ENCODE peak calls at places on chromosomes 6 and 20, in nine cellular contexts. Y, L, G, Z, I, R, K, B and E are unnamed samples.

GRCh38 chr20:64189530-64189966 is 25.3 kb downstream of the MYT1 start:
- DNase-seq in K (no peak), Y (no peak), L (no peak), R (no peak), G (no peak), Z (no peak), B (no peak), I (no peak), E (no peak)

GRCh38 chr6:7124114-7124513 is 16.4 kb downstream of the RREB1 start:
- DNase-seq in Z (no peak), R (no peak), B (no peak), G (no peak), I (no peak), Y (no peak), L (no peak), K (no peak), E (no peak)

GRCh38 chr6:74731921-74732320 is 473.9 kb downstream of the COL12A1 start:
- DNase-seq in R (no peak), B (no peak), K (no peak), G (no peak), Y (no peak), I (no peak), L (no peak), Z (no peak), E (no peak)

GRCh38 chr20:56778765-56779195 is 149.7 kb downstream of the TFAP2C start:
- DNase-seq in B (no peak), Z (no peak), R (peak), K (no peak), I (no peak), Y (no peak), L (no peak), G (no peak), E (peak)

GRCh38 chr6:32198866-32199265 is 6.4 kb upstream of the GPSM3 start:
- DNase-seq in R (no peak), G (no peak), L (no peak), K (no peak), I (no peak), Y (no peak), Z (no peak), B (no peak), E (no peak)

GRCh38 chr6:136092897-136093296 is 157.2 kb downstream of the MTFR2 start:
- DNase-seq in B (no peak), Y (no peak), Z (no peak), K (no peak), L (no peak), R (no peak), G (no peak), I (no peak), E (no peak)

GRCh38 chr6:16148498-16148897 is 19.6 kb downstream of the MYLIP start:
- DNase-seq in Z (no peak), G (no peak), L (no peak), K (no peak), B (no peak), I (no peak), Y (no peak), R (no peak), E (no peak)

GRCh38 chr20:48621256-48622078 is 206.3 kb downstream of the PREX1 start:
- DNase-seq in B (peak), Y (peak), L (no peak), Z (no peak), G (peak), R (no peak), K (no peak), I (peak), E (no peak)

GRCh38 chr20:6575912-6576391 is 191.5 kb upstream of the BMP2 start:
- DNase-seq in G (no peak), R (no peak), L (no peak), I (no peak), Z (no peak), B (no peak), K (no peak), Y (no peak), E (no peak)

GRCh38 chr6:44053760-44054556 is 73.3 kb downstream of the MRPL14 start:
- DNase-seq in Y (no peak), G (no peak), L (no peak), K (no peak), B (no peak), Z (no peak), R (no peak), I (peak), E (peak)

GRCh38 chr6:14763139-14763538 is 482.7 kb upstream of the JARID2 start:
- DNase-seq in R (no peak), B (no peak), G (peak), L (no peak), Y (no peak), K (no peak), I (no peak), Z (no peak), E (peak)

GRCh38 chr6:107488875-107489635 is 862 bp upstream of the SOBP start:
- DNase-seq in Y (peak), G (peak), B (peak), R (peak), I (peak), K (peak), L (peak), Z (no peak), E (no peak)

GRCh38 chr20:8394308-8394945 is 262.4 kb downstream of the PLCB1 start:
- DNase-seq in K (no peak), B (no peak), L (peak), I (no peak), Z (no peak), R (no peak), G (no peak), Y (peak), E (peak)

GRCh38 chr6:168061269-168062210 is 17.5 kb downstream of the FRMD1 start:
- DNase-seq in B (no peak), G (no peak), K (no peak), Y (no peak), Z (no peak), I (no peak), R (no peak), L (no peak), E (no peak)

GRCh38 chr6:24720131-24720603 is 1.2 kb upstream of the C6orf62 start:
- DNase-seq in Z (peak), Y (peak), I (peak), B (peak), R (no peak), G (peak), L (peak), K (peak), E (peak)

GRCh38 chr6:45892696-45893095 is 123.0 kb downstream of the CLIC5 start:
- DNase-seq in Z (no peak), K (no peak), R (no peak), G (no peak), Y (no peak), L (no peak), B (no peak), I (no peak), E (no peak)

GRCh38 chr6:337782-338464 is 45.6 kb downstream of the DUSP22 start:
- DNase-seq in Y (peak), I (no peak), B (peak), Z (no peak), K (no peak), G (no peak), R (no peak), L (no peak), E (peak)

GRCh38 chr6:170371588-170371987 is 65.0 kb downstream of the FAM120B start:
- DNase-seq in B (no peak), I (no peak), Y (no peak), K (no peak), G (no peak), R (no peak), L (no peak), Z (no peak), E (no peak)

GRCh38 chr6:99073223-99073622 is 125.5 kb upstream of the FBXL4 start:
- DNase-seq in B (no peak), I (no peak), K (no peak), L (no peak), R (no peak), Y (no peak), Z (no peak), G (no peak), E (no peak)

GRCh38 chr6:83509416-83509815 is 2.9 kb upstream of the PRSS35 start:
- DNase-seq in I (no peak), Y (no peak), K (no peak), R (no peak), Z (no peak), L (no peak), G (no peak), B (no peak), E (no peak)

GRCh38 chr20:9829835-9830234 is 9.0 kb downstream of the PAK5 start:
- DNase-seq in B (no peak), I (no peak), Z (no peak), R (peak), L (no peak), G (no peak), K (no peak), Y (no peak), E (no peak)

GRCh38 chr6:113674075-113674474 is 183.1 kb upstream of the MARCKS start:
- DNase-seq in K (no peak), L (no peak), B (no peak), R (no peak), Z (no peak), Y (no peak), I (no peak), G (no peak), E (no peak)

GRCh38 chr6:149314325-149314724 is 3.2 kb upstream of the TAB2 start:
- DNase-seq in L (no peak), K (no peak), B (no peak), I (no peak), G (no peak), Y (no peak), R (no peak), Z (no peak), E (no peak)

GRCh38 chr20:57440678-57441509 is 49.7 kb downstream of the RBM38 start:
- DNase-seq in G (no peak), B (peak), I (peak), Y (no peak), K (peak), Z (no peak), L (no peak), R (no peak), E (no peak)

GRCh38 chr6:169675011-169675410 is 26.8 kb downstream of the WDR27 start:
- DNase-seq in B (no peak), Z (no peak), I (no peak), G (no peak), K (no peak), R (peak), Y (no peak), L (no peak), E (no peak)

GRCh38 chr6:16543491-16543890 is 217.8 kb downstream of the ATXN1 start:
- DNase-seq in B (no peak), L (no peak), G (no peak), R (no peak), Z (no peak), I (no peak), Y (no peak), K (no peak), E (no peak)

GRCh38 chr6:138757131-138757530 is 16.4 kb upstream of the CCDC28A start:
- DNase-seq in G (no peak), Y (no peak), B (no peak), Z (no peak), K (no peak), L (no peak), I (no peak), R (no peak), E (no peak)

GRCh38 chr6:42279966-42280629 is 62.4 kb upstream of the MRPS10 start:
- DNase-seq in G (peak), K (peak), B (no peak), L (no peak), I (peak), Y (no peak), R (no peak), Z (no peak), E (peak)

GRCh38 chr6:74181471-74181870 is 485.5 kb downstream of the CD109 start:
- DNase-seq in L (no peak), G (no peak), Y (no peak), Z (no peak), K (no peak), I (no peak), R (no peak), B (no peak), E (no peak)

DNA sequence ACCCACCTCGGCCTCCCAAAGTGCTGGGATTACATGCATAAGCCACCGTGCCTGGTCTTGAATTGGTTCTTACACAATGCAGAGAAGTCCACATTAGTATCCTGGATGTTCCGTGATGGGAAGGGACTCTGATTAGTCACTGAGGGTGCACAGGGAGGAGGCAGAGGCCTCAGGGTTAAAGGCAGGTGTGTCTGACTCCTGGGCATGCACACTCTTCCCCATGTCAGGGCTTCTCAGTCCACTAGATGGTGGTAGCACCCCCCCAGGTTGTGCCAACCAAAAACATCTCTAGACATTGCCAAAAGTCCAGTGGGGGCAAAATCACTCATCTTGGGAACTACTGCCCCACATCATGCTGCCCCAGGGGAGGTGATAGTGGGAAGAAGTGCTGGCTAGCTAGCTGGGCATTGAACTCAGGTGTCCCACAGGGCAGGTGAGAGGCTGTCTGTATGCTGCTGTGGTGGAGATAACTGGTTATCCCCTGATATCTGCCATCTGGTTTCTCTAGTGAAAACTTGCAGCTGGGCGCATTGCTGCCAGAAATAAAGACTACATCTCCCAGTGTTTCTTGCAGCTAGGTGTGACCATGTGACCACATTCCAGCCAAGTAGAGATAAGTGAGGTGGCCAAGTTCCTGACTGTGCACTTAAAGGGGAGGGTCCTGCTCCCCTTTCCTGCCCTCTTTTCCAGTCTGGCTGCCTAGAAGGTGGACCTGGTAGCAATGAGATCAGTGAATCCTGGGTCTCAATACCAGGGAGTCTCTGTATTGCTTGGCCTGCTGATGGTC is 8.4 kb upstream of the NSFL1C start:
- DNase-seq in Y (peak), G (peak), R (no peak), I (no peak), K (no peak), L (no peak), Z (no peak), B (no peak), E (peak)
- TF ChIP-seq CTCF in Y (peak), G (no peak), R (no peak), I (no peak), K (no peak), L (no peak), Z (no peak), B (no peak), E (no peak)

GRCh38 chr20:16589623-16590022 is 16.4 kb upstream of the KIF16B start:
- DNase-seq in B (no peak), K (no peak), I (no peak), L (no peak), Z (no peak), R (no peak), Y (no peak), G (no peak), E (no peak)
- TF ChIP-seq CTCF in B (no peak), K (no peak), I (no peak), L (no peak), Z (no peak), R (no peak), Y (no peak), G (no peak), E (no peak)

GRCh38 chr6:161228911-161229591 is 44.8 kb downstream of the AGPAT4 start:
- DNase-seq in K (no peak), I (no peak), Y (peak), G (peak), B (no peak), L (peak), Z (no peak), R (no peak), E (peak)
- TF ChIP-seq CTCF in K (no peak), I (no peak), Y (no peak), G (no peak), B (no peak), L (no peak), Z (no peak), R (no peak), E (no peak)

GRCh38 chr20:39103732-39104131 is 141.6 kb downstream of the DHX35 start:
- DNase-seq in Z (no peak), Y (no peak), R (no peak), I (no peak), L (no peak), K (no peak), B (no peak), G (no peak), E (no peak)
- TF ChIP-seq CTCF in Z (no peak), Y (peak), R (no peak), I (no peak), L (no peak), K (no peak), B (no peak), G (no peak), E (no peak)

GRCh38 chr20:50658804-50659380 is 32.5 kb downstream of the RIPOR3 start:
- DNase-seq in Z (no peak), K (peak), B (no peak), G (no peak), I (no peak), L (no peak), Y (no peak), R (no peak), E (no peak)
- TF ChIP-seq CTCF in Z (no peak), K (peak), B (no peak), G (no peak), I (peak), L (no peak), Y (no peak), R (no peak), E (no peak)

DNA sequence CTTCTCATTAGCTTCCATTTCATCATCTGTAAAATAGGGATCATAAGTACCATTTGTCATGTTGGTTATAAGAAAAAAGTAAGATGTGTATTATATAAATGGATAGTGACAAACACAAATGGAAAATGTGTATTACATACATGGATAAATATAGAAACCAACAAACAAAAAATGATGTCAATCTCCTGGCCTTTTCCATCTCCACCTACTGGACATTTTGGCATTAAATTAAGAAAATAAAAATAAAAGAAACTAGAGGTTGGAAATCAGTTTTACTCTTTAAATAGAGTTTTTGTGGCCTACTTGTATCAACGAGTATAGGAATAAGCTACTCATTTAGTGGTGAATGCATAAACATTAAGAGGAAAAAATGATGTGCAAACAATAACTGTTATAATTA is 67.5 kb upstream of the THEMIS start:
- DNase-seq in Y (no peak), I (no peak), K (no peak), G (no peak), L (no peak), B (no peak), R (no peak), Z (no peak), E (no peak)
- TF ChIP-seq CTCF in Y (no peak), I (no peak), K (no peak), G (no peak), L (no peak), B (no peak), R (no peak), Z (peak), E (no peak)

DNA sequence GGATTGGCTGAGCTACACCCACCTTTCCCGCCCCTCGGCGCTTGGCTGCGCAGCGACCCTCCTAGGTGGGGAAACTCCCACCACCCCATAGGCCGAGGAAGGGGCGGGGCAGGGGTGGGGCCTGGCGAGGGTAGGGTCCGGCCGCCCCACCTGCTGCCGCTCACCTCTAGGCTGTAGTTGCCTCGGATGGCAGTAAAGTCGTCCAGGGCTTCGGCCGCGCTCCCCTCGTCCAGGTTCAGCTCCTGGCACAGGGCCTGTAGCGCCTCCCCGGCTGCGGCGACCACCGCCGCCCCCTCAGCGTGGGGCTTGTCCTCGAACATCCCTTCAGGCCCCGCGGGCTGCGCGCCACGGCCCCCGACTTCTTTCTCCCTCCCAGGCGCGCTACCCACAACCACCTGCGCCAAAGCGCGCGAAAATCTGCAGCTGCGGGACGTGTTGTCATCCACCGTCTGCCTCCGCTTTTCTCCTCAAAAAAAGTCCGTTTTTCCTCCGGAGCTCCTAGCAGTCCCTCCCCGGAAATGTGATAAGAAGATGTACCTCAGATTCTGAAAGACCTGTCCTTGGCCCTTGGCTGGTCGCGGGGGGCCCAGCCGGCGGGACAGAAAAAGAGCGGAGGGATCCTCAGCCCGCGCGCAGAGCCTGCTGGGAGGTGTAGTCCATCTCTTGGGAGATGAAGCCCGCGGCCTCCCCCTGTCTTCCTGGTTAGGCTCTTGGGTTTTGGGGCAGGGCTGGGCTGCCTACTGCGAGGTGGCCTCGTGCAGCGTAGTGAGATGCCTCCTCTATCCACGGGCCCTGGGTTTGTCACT is at the start of gene RBL1:
- DNase-seq in K (peak), R (peak), G (peak), Y (peak), B (peak), L (peak), Z (peak), I (peak), E (peak)
- TF ChIP-seq CTCF in K (peak), R (peak), G (peak), Y (no peak), B (no peak), L (peak), Z (peak), I (no peak), E (no peak)

DNA sequence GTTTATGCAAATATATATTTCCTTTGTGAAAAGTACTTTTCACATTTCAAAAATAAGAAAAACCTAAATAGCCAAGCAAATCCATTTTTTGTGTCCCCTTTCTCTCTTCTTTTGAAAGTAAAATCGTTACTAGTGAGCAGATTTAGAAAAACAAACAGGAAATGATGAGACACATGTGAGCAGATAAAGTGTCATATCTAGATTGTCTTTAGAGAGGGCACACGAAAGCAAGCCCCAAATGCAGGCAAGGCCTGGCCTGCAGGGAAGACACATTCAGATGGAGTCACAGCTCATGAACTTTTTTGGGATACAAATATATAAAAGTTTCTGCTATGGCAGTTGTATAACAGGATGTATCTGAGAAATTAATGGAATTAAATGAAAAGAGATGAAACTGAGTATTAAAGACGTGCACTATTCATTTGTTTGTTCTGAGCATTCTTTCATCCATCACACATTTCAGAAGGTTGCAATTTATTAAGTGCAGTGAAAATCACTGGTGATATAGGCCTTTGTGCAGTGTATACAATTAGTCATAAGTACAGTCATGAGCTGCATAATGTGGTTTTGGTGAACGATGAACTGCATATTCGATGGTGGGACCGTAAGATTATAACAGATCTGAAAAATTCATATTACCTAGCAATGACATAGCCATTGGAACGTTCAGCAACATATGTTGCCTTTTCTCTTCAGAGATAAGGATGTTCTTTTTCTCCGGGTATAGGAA is 101.4 kb downstream of the PACRG start:
- DNase-seq in L (no peak), Z (no peak), B (no peak), G (no peak), K (no peak), I (no peak), R (no peak), Y (no peak), E (no peak)
- TF ChIP-seq CTCF in L (no peak), Z (no peak), B (no peak), G (no peak), K (no peak), I (no peak), R (no peak), Y (no peak), E (no peak)

GRCh38 chr20:46708172-46708860 is 1.1 kb upstream of the SLC2A10 start:
- DNase-seq in R (peak), G (no peak), K (no peak), B (peak), L (no peak), Y (no peak), Z (no peak), I (no peak), E (no peak)
- TF ChIP-seq CTCF in R (peak), G (peak), K (no peak), B (peak), L (no peak), Y (no peak), Z (peak), I (no peak), E (no peak)